ENCODE peak calls at places on chromosomes 1 and 21, in nine cellular contexts. R is psoas muscle; G is AG09309; U is GM23248; I is adipocyte; Q is CD4-positive, alpha-beta memory T cell; M is CD8-positive, alpha-beta memory T cell; Y is mammary epithelial cell; N is dorsolateral prefrontal cortex. A is an unnamed sample.

GRCh38 chr1:197743578-197743977 is 31.7 kb downstream of the DENND1B start:
- DNase-seq in R (no peak), G (no peak), U (no peak), I (no peak), Q (no peak), M (no peak), Y (no peak), N (no peak), A (no peak)

GRCh38 chr21:46347203-46347550 is 23.2 kb downstream of the PCNT start:
- DNase-seq in R (no peak), G (no peak), U (no peak), I (no peak), Q (no peak), M (no peak), Y (no peak), N (no peak), A (no peak)

GRCh38 chr1:23923592-23924495 is 10.7 kb upstream of the CNR2 start:
- DNase-seq in R (peak; percentile 30), G (no peak), U (peak; percentile 59), I (no peak), Q (no peak), M (no peak), Y (no peak), N (no peak), A (no peak)

GRCh38 chr1:9435101-9435636 is 104.1 kb upstream of the SLC25A33 start:
- DNase-seq in R (no peak), G (no peak), U (no peak), I (no peak), Q (no peak), M (no peak), Y (peak; percentile 71), N (no peak), A (peak; percentile 40)

GRCh38 chr1:63674865-63675815 is 81.9 kb downstream of the PGM1 start:
- DNase-seq in R (no peak), G (no peak), U (no peak), I (no peak), Q (no peak), M (no peak), Y (no peak), N (no peak), A (no peak)

GRCh38 chr1:10692401-10693021 is 103.9 kb downstream of the CASZ1 start:
- DNase-seq in R (no peak), G (no peak), U (peak; percentile 10), I (no peak), Q (peak; percentile 58), M (peak; percentile 56), Y (no peak), N (no peak), A (peak; percentile 58)

GRCh38 chr1:198168180-198168579 is 11.4 kb downstream of the NEK7 start:
- DNase-seq in R (no peak), G (no peak), U (peak; percentile 52), I (peak; percentile 42), Q (no peak), M (no peak), Y (peak; percentile 56), N (no peak), A (peak; percentile 56)

GRCh38 chr21:37072239-37072987 is 458 bp downstream of the PIGP start:
- DNase-seq in R (peak; percentile 85), G (peak; percentile 32), U (peak; percentile 89), I (peak; percentile 94), Q (no peak), M (peak; percentile 70), Y (peak; percentile 71), N (peak; percentile 89), A (peak; percentile 62)

GRCh38 chr1:44733365-44733764 is 2.4 kb upstream of the RNU5D-1 start:
- DNase-seq in R (no peak), G (no peak), U (peak; percentile 77), I (peak; percentile 14), Q (no peak), M (no peak), Y (peak; percentile 48), N (no peak), A (peak; percentile 28)

GRCh38 chr1:227065311-227065710 is 125.2 kb downstream of the COQ8A start:
- DNase-seq in R (no peak), G (no peak), U (no peak), I (peak; percentile 13), Q (no peak), M (no peak), Y (no peak), N (no peak), A (no peak)

GRCh38 chr21:46322351-46323226 is 1.1 kb downstream of the C21orf58 start:
- DNase-seq in R (no peak), G (no peak), U (peak; percentile 77), I (peak; percentile 56), Q (no peak), M (no peak), Y (peak; percentile 27), N (no peak), A (peak; percentile 48)

GRCh38 chr1:247431643-247432042 is 15.7 kb downstream of the NLRP3 start:
- DNase-seq in R (no peak), G (no peak), U (no peak), I (no peak), Q (no peak), M (no peak), Y (no peak), N (no peak), A (no peak)

GRCh38 chr1:26740023-26740422 is 44.2 kb downstream of the ARID1A start:
- DNase-seq in R (no peak), G (no peak), U (no peak), I (no peak), Q (no peak), M (no peak), Y (no peak), N (no peak), A (no peak)
- H3K4me3 ChIP-seq in R (no peak overlapping the region), G (no peak overlapping the region), U (no peak overlapping the region), I (no peak overlapping the region), Q (no peak overlapping the region), M (peak overlapping the region; percentile 16), Y (no peak overlapping the region), N (no peak overlapping the region), A (no peak overlapping the region)

DNA sequence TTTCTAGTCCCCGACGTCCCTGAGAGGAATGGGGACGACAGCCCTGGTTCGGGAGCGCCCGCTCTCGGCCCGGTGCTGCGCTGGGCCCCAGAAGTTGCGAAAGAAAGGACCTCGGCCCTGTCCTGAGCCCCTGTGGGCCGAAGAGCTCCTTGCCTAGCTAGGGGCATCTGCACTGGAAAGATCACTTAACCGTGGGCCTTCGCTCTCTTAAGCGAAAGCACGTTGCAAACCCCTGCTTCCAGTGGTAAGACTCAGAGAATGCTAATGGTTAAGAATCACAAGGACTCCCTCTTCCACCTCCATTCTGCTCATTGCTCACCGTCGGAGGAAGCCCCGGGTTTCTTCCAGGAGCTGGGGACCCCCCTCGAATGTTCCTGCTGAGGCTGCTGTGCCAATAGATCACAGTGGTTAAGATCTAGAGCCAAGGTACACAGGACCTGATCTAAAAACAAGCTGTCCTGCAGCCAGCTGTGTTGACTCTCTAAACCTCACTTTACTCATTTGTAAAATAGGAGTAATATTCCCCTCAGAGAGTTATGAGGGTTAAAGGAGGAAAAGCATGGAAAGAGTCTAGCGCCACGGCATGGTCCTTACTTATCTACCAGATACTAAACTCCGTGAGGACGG is 690 bp downstream of the VAMP3 start:
- DNase-seq in R (no peak), G (no peak), U (peak; percentile 18), I (no peak), Q (no peak), M (no peak), Y (no peak), N (no peak), A (peak; percentile 16)
- H3K4me3 ChIP-seq in R (peak overlapping the region; percentile 85), G (peak overlapping the region; percentile 64), U (peak overlapping the region; percentile 98), I (peak overlapping the region; percentile 93), Q (peak overlapping the region; percentile 80), M (peak overlapping the region; percentile 92), Y (peak overlapping the region; percentile 94), N (peak overlapping the region; percentile 94), A (peak overlapping the region; percentile 84)

GRCh38 chr1:94245747-94246438 is 8.5 kb upstream of the ARHGAP29 start:
- DNase-seq in R (no peak), G (no peak), U (peak; percentile 51), I (peak; percentile 41), Q (no peak), M (no peak), Y (no peak), N (no peak), A (no peak)
- H3K4me3 ChIP-seq in R (peak overlapping the region; percentile 73), G (peak overlapping the region; percentile 81), U (peak overlapping the region; percentile 93), I (peak overlapping the region; percentile 90), Q (no peak overlapping the region), M (no peak overlapping the region), Y (peak overlapping the region; percentile 61), N (peak overlapping the region; percentile 73), A (no peak overlapping the region)

GRCh38 chr1:173202430-173203145 is 4.5 kb downstream of the TNFSF4 start:
- DNase-seq in R (no peak), G (peak; percentile 81), U (peak; percentile 86), I (peak; percentile 89), Q (no peak), M (no peak), Y (peak; percentile 66), N (no peak), A (peak; percentile 75)
- H3K4me3 ChIP-seq in R (no peak overlapping the region), G (no peak overlapping the region), U (no peak overlapping the region), I (no peak overlapping the region), Q (no peak overlapping the region), M (no peak overlapping the region), Y (no peak overlapping the region), N (no peak overlapping the region), A (no peak overlapping the region)

A was measured in epithelial cell of esophagus.